ENCODE peak calls at places on chromosomes 3 and 15, in four cellular contexts. B is A549, P is AG04449, L is dorsolateral prefrontal cortex. Q is an unnamed sample.

GRCh38 chr3:115548611-115549010 is 74.7 kb upstream of the GAP43 start:
- DNase-seq in L (no peak), P (no peak), B (no peak), Q (no peak)

GRCh38 chr15:90217671-90218394 is 15.9 kb downstream of the CIB1 start:
- DNase-seq in P (no peak), B (no peak), L (no peak), Q (no peak)

GRCh38 chr3:171283248-171284222 is 176.7 kb downstream of the TNIK start:
- DNase-seq in L (peak; percentile 36), P (no peak), B (no peak), Q (no peak)

GRCh38 chr3:134375542-134376384 is 1.5 kb upstream of the AMOTL2 start:
- DNase-seq in P (no peak), L (no peak), B (no peak), Q (no peak)

GRCh38 chr3:38840987-38841386 is 25.0 kb upstream of the SCN10A start:
- DNase-seq in L (no peak), B (no peak), P (no peak), Q (no peak)

GRCh38 chr3:171824824-171825221 is 14.5 kb upstream of the PLD1 start:
- DNase-seq in B (peak; percentile 63), P (no peak), L (no peak), Q (no peak)

GRCh38 chr15:101022876-101023275 is 103.7 kb downstream of the LRRK1 start:
- DNase-seq in L (peak; percentile 2), B (no peak), P (no peak), Q (no peak)

GRCh38 chr15:40372966-40373365 is 9.6 kb upstream of the KNSTRN start:
- DNase-seq in L (no peak), P (no peak), B (no peak), Q (no peak)

GRCh38 chr15:65414841-65415621 is 7.7 kb downstream of the IGDCC4 start:
- DNase-seq in L (peak; percentile 50), P (peak; percentile 28), B (peak; percentile 68), Q (no peak)

GRCh38 chr3:79012946-79013362 is 754.8 kb downstream of the ROBO1 start:
- DNase-seq in L (no peak), P (no peak), B (no peak), Q (no peak)

GRCh38 chr15:39998511-39998910 is 40.5 kb downstream of the SRP14 start:
- DNase-seq in B (no peak), L (no peak), P (no peak), Q (no peak)

GRCh38 chr15:69454953-69455352 is 2.3 kb downstream of the RPLP1 start:
- DNase-seq in B (no peak), L (no peak), P (no peak), Q (no peak)

GRCh38 chr15:31397851-31398661 is 71.4 kb downstream of the KLF13 start:
- DNase-seq in P (no peak), B (no peak), L (no peak), Q (no peak)

GRCh38 chr3:4322635-4323034 is 19.5 kb downstream of the SETMAR start:
- DNase-seq in B (peak; percentile 23), L (no peak), P (peak; percentile 71), Q (no peak)

GRCh38 chr3:127786358-127787070 is 35.8 kb downstream of the MGLL start:
- DNase-seq in B (no peak), P (no peak), L (peak; percentile 91), Q (no peak)

GRCh38 chr3:197775317-197775716 is 15.7 kb upstream of the LRCH3 start:
- DNase-seq in P (no peak), L (no peak), B (no peak), Q (no peak)

GRCh38 chr3:13078158-13078905 is 5.1 kb upstream of the IQSEC1 start:
- DNase-seq in L (peak; percentile 70), B (no peak), P (no peak), Q (no peak)

GRCh38 chr3:182133752-182134151 is 422.0 kb downstream of the SOX2 start:
- DNase-seq in L (no peak), B (no peak), P (no peak), Q (no peak)

GRCh38 chr3:110799236-110799635 is 272.4 kb upstream of the NECTIN3 start:
- DNase-seq in P (no peak), B (no peak), L (no peak), Q (no peak)

GRCh38 chr3:125145751-125146475 is 66.6 kb downstream of the SLC12A8 start:
- DNase-seq in B (no peak), L (no peak), P (no peak), Q (no peak)

GRCh38 chr15:39589815-39590644 is 9.2 kb downstream of the THBS1 start:
- DNase-seq in P (peak; percentile 14), B (no peak), L (no peak), Q (no peak)

GRCh38 chr15:57563416-57563815 is 28.3 kb upstream of the MYZAP start:
- DNase-seq in L (no peak), P (no peak), B (no peak), Q (no peak)

GRCh38 chr3:39038165-39038564 is 13.6 kb downstream of the SCN11A start:
- DNase-seq in P (peak; percentile 84), B (no peak), L (no peak), Q (no peak)

GRCh38 chr15:71496336-71496955 is 313.9 kb upstream of the NR2E3 start:
- DNase-seq in B (no peak), P (no peak), L (no peak), Q (no peak)

GRCh38 chr3:133745981-133746721 is at the start of gene TF:
- DNase-seq in B (no peak), L (peak; percentile 91), P (no peak), Q (no peak)

GRCh38 chr15:73268457-73268856 is 100.3 kb downstream of the HCN4 start:
- DNase-seq in L (no peak), P (no peak), B (no peak), Q (no peak)

GRCh38 chr3:62936626-62937254 is 61.5 kb upstream of the CADPS start:
- DNase-seq in L (no peak), B (no peak), P (no peak), Q (no peak)

GRCh38 chr3:192819001-192819569 is 91.7 kb upstream of the FGF12 start:
- DNase-seq in P (peak; percentile 34), L (no peak), B (peak; percentile 69), Q (no peak)

GRCh38 chr15:48559270-48559669 is 86.2 kb downstream of the FBN1 start:
- DNase-seq in P (peak; percentile 79), B (no peak), L (no peak), Q (no peak)

GRCh38 chr15:34038023-34038403 is 991 bp downstream of the AVEN start:
- DNase-seq in P (no peak), B (no peak), L (no peak), Q (no peak)

GRCh38 chr3:45095916-45096526 is 50.2 kb downstream of the CDCP1 start:
- DNase-seq in B (no peak), P (no peak), L (no peak), Q (peak; percentile 64)

GRCh38 chr15:28921336-28921735 is 35.6 kb downstream of the APBA2 start:
- DNase-seq in B (no peak), L (peak; percentile 4), P (no peak), Q (no peak)

GRCh38 chr15:58561321-58561720 is 129.5 kb downstream of the LIPC start:
- DNase-seq in B (no peak), P (no peak), L (no peak), Q (no peak)

GRCh38 chr15:64686130-64686735 is 89.2 kb downstream of the RBPMS2 start:
- DNase-seq in B (peak; percentile 67), P (no peak), L (no peak), Q (no peak)

GRCh38 chr3:196340466-196340865 is 2.3 kb upstream of the TM4SF19 start:
- DNase-seq in L (no peak), P (no peak), B (no peak), Q (no peak)

GRCh38 chr3:127714151-127714571 is 41.4 kb downstream of the ABTB1 start:
- DNase-seq in L (peak; percentile 30), B (no peak), P (no peak), Q (no peak)

GRCh38 chr3:180594631-180595348 is 7.2 kb upstream of the TTC14 start:
- DNase-seq in L (no peak), B (peak; percentile 44), P (peak; percentile 26), Q (peak; percentile 6)

GRCh38 chr15:23629234-23629805 is 18.3 kb downstream of the MAGEL2 start:
- DNase-seq in L (no peak), P (no peak), B (no peak), Q (no peak)
- TF ChIP-seq CTCF in L (peak; percentile 56), P (peak; percentile 4), B (peak; percentile 19), Q (peak; percentile 55)

GRCh38 chr3:111858641-111859040 is 424 bp upstream of the PHLDB2 start:
- DNase-seq in P (no peak), L (no peak), B (no peak), Q (no peak)

GRCh38 chr3:111859061-111859973 is at the start of gene PHLDB2:
- DNase-seq in P (no peak), B (peak; percentile 87), L (no peak), Q (peak; percentile 48)

GRCh38 chr3:111857474-111857873 is 1.6 kb upstream of the PHLDB2 start:
- DNase-seq in B (no peak), P (no peak), L (no peak), Q (no peak)

GRCh38 chr3:111853071-111853470 is 6.0 kb upstream of the PHLDB2 start:
- DNase-seq in B (no peak), P (no peak), L (no peak), Q (no peak)

DNA sequence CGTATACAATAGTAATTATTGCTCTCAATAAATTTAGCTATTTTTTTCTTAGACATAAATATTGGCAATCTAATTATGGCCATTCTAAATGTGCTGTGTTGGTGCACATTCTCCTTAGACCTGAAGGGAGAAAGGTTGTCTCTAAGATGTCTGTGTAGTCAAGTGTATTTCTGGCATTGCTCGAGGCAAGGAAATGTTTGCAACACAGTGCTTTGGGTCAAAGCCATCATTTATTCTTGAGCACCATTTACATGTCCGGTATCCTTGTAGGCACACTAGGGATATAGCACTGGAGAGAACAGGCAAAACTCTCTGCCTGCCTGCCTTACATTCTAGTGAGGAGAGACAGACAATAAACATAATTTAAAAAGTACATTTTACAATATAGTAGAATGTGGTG is 2.6 kb upstream of the PHLDB2 start:
- DNase-seq in P (no peak), L (no peak), B (no peak), Q (no peak)
- TF ChIP-seq CTCF in P (no peak), L (no peak), B (no peak), Q (no peak)

DNA sequence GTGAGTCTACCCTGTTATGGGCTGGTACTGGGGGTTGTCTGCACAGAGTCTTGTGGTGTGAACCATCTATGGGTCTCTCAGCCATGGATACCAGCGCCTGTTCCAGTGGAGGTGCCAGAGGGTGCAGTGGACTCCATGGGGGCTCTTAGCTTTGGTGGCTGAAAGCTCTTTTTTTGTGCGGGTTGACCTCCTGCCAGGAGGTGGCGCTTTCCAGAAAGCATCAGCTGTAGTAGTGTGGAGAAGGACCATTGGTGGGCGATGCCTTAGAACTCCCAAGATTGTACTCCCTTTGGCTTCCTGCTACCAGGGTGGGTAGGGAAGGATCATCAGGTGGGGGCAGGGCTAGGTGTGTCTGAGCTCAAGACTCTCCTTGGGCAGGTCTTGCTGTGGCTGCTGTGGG is 602.6 kb downstream of the RSL24D1 start:
- DNase-seq in L (no peak), P (no peak), B (no peak), Q (no peak)
- TF ChIP-seq CTCF in L (no peak), P (no peak), B (no peak), Q (no peak)

GRCh38 chr3:128879125-128879969 is at the start of gene ACAD9:
- DNase-seq in B (peak; percentile 98), L (peak; percentile 99), P (peak; percentile 80), Q (peak; percentile 89)
- TF ChIP-seq CTCF in B (no peak), L (peak; percentile 41), P (no peak), Q (no peak)

Q was measured in retinal pigment epithelial cell.